ENCODE peak calls at places on chromosomes 1 and 21, in six cellular contexts. One of them, this sample, is unnamed.

GRCh38 chr1:158932171-158932570 is 819 bp downstream of the PYHIN1 start:
- DNase-seq in body of pancreas: no peak
- DNase-seq in heart left ventricle: no peak
- DNase-seq in MM.1S: no peak
- DNase-seq in foreskin fibroblast: no peak
- DNase-seq in fibroblast of pulmonary artery: no peak
- DNase-seq in this sample: no peak

GRCh38 chr1:153592706-153593105 is 20.2 kb downstream of the S100A16 start:
- DNase-seq in body of pancreas: no peak
- DNase-seq in heart left ventricle: no peak
- DNase-seq in MM.1S: no peak
- DNase-seq in foreskin fibroblast: no peak
- DNase-seq in fibroblast of pulmonary artery: no peak
- DNase-seq in this sample: no peak

GRCh38 chr1:30817083-30817450 is 59.5 kb upstream of the LAPTM5 start:
- DNase-seq in body of pancreas: no peak
- DNase-seq in heart left ventricle: no peak
- DNase-seq in MM.1S: no peak
- DNase-seq in foreskin fibroblast: no peak
- DNase-seq in fibroblast of pulmonary artery: no peak
- DNase-seq in this sample: no peak

GRCh38 chr21:44789880-44790279 is 11.7 kb downstream of the UBE2G2 start:
- DNase-seq in body of pancreas: no peak
- DNase-seq in heart left ventricle: no peak
- DNase-seq in MM.1S: no peak
- DNase-seq in foreskin fibroblast: peak; percentile 57
- DNase-seq in fibroblast of pulmonary artery: no peak
- DNase-seq in this sample: no peak

GRCh38 chr1:165284471-165284870 is 72.0 kb downstream of the LMX1A start:
- DNase-seq in body of pancreas: peak; percentile 49
- DNase-seq in heart left ventricle: no peak
- DNase-seq in MM.1S: no peak
- DNase-seq in foreskin fibroblast: no peak
- DNase-seq in fibroblast of pulmonary artery: no peak
- DNase-seq in this sample: peak; percentile 81

GRCh38 chr1:38238294-38238693 is 191.7 kb upstream of the POU3F1 start:
- DNase-seq in body of pancreas: no peak
- DNase-seq in heart left ventricle: no peak
- DNase-seq in MM.1S: no peak
- DNase-seq in foreskin fibroblast: no peak
- DNase-seq in fibroblast of pulmonary artery: no peak
- DNase-seq in this sample: no peak

GRCh38 chr1:200238311-200238710 is 171.5 kb downstream of the ZNF281 start:
- DNase-seq in body of pancreas: no peak
- DNase-seq in heart left ventricle: no peak
- DNase-seq in MM.1S: no peak
- DNase-seq in foreskin fibroblast: peak; percentile 28
- DNase-seq in fibroblast of pulmonary artery: no peak
- DNase-seq in this sample: no peak

GRCh38 chr21:33441489-33442477 is 38.0 kb downstream of the TMEM50B start:
- DNase-seq in body of pancreas: peak; percentile 13
- DNase-seq in heart left ventricle: peak; percentile 70
- DNase-seq in MM.1S: no peak
- DNase-seq in foreskin fibroblast: peak; percentile 68
- DNase-seq in fibroblast of pulmonary artery: peak; percentile 91
- DNase-seq in this sample: no peak

GRCh38 chr1:145846191-145846590 is 761 bp downstream of the NUDT17 start:
- DNase-seq in body of pancreas: peak; percentile 32
- DNase-seq in heart left ventricle: no peak
- DNase-seq in MM.1S: peak; percentile 39
- DNase-seq in foreskin fibroblast: peak; percentile 69
- DNase-seq in fibroblast of pulmonary artery: peak; percentile 43
- DNase-seq in this sample: no peak

GRCh38 chr1:53588053-53588779 is 129.0 kb downstream of the DMRTB1 start:
- DNase-seq in body of pancreas: no peak
- DNase-seq in heart left ventricle: no peak
- DNase-seq in MM.1S: no peak
- DNase-seq in foreskin fibroblast: no peak
- DNase-seq in fibroblast of pulmonary artery: no peak
- DNase-seq in this sample: no peak

GRCh38 chr21:20627594-20627993 is 370.6 kb upstream of the NCAM2 start:
- DNase-seq in body of pancreas: no peak
- DNase-seq in heart left ventricle: no peak
- DNase-seq in MM.1S: no peak
- DNase-seq in foreskin fibroblast: no peak
- DNase-seq in fibroblast of pulmonary artery: no peak
- DNase-seq in this sample: no peak

GRCh38 chr21:45297329-45297728 is 9.6 kb upstream of the POFUT2 start:
- DNase-seq in body of pancreas: no peak
- DNase-seq in heart left ventricle: no peak
- DNase-seq in MM.1S: no peak
- DNase-seq in foreskin fibroblast: no peak
- DNase-seq in fibroblast of pulmonary artery: no peak
- DNase-seq in this sample: no peak

GRCh38 chr21:43869486-43870325 is 4.7 kb downstream of the AGPAT3 start:
- DNase-seq in body of pancreas: peak; percentile 21
- DNase-seq in heart left ventricle: no peak
- DNase-seq in MM.1S: no peak
- DNase-seq in foreskin fibroblast: no peak
- DNase-seq in fibroblast of pulmonary artery: no peak
- DNase-seq in this sample: no peak

GRCh38 chr1:25360596-25361581 is 22.8 kb downstream of the TMEM50A start:
- DNase-seq in body of pancreas: no peak
- DNase-seq in heart left ventricle: no peak
- DNase-seq in MM.1S: no peak
- DNase-seq in foreskin fibroblast: peak; percentile 65
- DNase-seq in fibroblast of pulmonary artery: peak; percentile 47
- DNase-seq in this sample: no peak

GRCh38 chr21:43892984-43893535 is 28.0 kb downstream of the AGPAT3 start:
- DNase-seq in body of pancreas: no peak
- DNase-seq in heart left ventricle: no peak
- DNase-seq in MM.1S: no peak
- DNase-seq in foreskin fibroblast: no peak
- DNase-seq in fibroblast of pulmonary artery: no peak
- DNase-seq in this sample: no peak

DNA sequence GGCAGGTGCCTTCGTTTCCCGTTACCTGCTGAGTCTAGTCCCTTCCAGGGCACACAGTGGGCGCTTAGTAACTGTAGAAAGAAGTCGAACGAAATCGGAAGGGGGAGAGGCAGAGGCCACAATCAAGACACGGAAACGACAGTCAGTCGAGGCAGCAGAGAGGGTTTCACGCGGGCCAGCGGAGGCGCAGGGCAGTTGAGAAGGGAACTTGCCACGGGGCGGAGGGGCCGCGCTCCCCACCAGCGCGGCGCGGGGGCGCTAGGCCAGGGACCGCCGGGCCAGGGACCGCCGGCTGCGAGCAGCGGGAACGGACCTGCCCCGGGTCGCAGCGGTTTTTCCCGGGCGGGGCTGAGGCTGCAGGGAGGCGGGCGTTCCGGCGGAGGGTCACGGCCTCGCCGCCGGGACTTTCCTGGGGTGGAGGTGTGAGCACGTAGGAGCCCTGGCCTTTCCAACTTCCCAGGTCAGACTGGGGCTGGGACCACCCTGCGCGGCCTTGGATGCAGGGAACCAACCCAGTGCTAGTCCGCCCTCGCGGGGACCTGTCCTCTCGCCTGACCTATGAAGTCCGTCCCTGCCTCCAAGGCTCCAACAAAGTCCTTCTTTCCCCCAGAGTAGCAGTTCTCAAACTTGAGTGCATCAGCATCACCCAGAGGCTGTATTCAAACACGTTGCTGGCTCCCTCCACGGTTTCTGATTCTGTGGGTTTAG is 150.1 kb upstream of the FGGY start:
- DNase-seq in body of pancreas: peak; percentile 57
- DNase-seq in heart left ventricle: peak; percentile 73
- DNase-seq in MM.1S: peak; percentile 29
- DNase-seq in foreskin fibroblast: peak; percentile 56
- DNase-seq in fibroblast of pulmonary artery: peak; percentile 45
- DNase-seq in this sample: no peak
- TF ChIP-seq CTCF in body of pancreas: no peak
- TF ChIP-seq CTCF in heart left ventricle: peak; percentile 42
- TF ChIP-seq CTCF in MM.1S: peak; percentile 18
- TF ChIP-seq CTCF in foreskin fibroblast: peak; percentile 6
- TF ChIP-seq CTCF in fibroblast of pulmonary artery: peak; percentile 3
- TF ChIP-seq CTCF in this sample: no peak

GRCh38 chr1:167617100-167617949 is 12.7 kb upstream of the RCSD1 start:
- DNase-seq in body of pancreas: peak; percentile 10
- DNase-seq in heart left ventricle: peak; percentile 56
- DNase-seq in MM.1S: peak; percentile 82
- DNase-seq in foreskin fibroblast: no peak
- DNase-seq in fibroblast of pulmonary artery: peak; percentile 87
- DNase-seq in this sample: no peak
- H3K4me3 ChIP-seq in body of pancreas: no peak overlapping the region
- H3K4me3 ChIP-seq in heart left ventricle: no peak overlapping the region
- H3K4me3 ChIP-seq in MM.1S: peak overlapping the region; percentile 30
- H3K4me3 ChIP-seq in foreskin fibroblast: no peak overlapping the region
- H3K4me3 ChIP-seq in fibroblast of pulmonary artery: peak overlapping the region; percentile 29
- H3K4me3 ChIP-seq in this sample: no peak overlapping the region

DNA sequence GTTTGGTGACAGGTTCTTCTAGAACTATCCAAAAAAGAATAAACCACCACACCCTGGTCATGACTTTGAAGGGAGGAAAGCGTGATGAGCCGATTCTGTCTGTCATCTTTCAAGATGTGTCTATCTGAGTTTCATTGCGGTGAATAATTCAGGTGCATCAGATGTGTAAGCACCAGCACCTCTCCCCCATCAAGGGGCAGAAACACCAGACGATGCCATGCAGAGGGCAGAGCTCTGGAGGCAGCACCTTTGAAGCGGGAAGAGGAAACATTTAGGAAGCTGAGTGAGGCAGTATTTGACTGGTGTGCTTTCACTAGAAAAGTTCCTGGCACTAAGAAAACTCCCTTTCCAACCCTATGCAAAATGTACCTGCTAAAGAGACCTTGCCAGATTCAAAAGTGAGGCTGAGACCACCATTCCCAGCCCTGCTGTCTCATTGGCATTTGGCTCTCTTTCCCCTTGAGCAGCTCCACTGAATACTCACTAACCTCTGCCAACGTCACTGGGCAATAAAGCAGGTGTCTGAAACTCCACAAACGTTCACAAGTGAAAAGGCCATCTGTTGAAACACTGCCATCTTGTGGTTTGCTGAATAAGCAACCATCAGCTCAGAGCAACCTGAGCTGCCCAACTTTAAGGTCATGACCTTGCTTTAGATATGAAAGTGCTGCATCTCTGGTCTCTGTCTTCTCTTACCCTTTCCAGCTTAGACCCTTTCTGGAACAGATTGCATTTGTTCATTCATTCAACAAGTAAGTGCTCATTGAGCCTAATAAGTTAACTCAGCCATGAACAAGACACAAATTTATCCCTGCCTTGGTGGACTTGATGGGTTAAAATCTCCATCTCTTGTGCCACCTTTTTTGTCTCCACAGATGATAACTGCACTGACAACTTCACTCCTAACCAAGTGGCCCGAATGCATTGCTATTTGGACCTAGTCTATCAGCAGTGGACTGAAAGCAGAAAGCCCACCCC is 228.6 kb downstream of the PAPPA2 start:
- DNase-seq in body of pancreas: peak; percentile 72
- DNase-seq in heart left ventricle: peak; percentile 50
- DNase-seq in MM.1S: peak; percentile 97
- DNase-seq in foreskin fibroblast: peak; percentile 78
- DNase-seq in fibroblast of pulmonary artery: peak; percentile 49
- DNase-seq in this sample: peak; percentile 81
- TF ChIP-seq CTCF in body of pancreas: peak; percentile 87
- TF ChIP-seq CTCF in heart left ventricle: peak; percentile 78
- TF ChIP-seq CTCF in MM.1S: peak; percentile 90
- TF ChIP-seq CTCF in foreskin fibroblast: peak; percentile 76
- TF ChIP-seq CTCF in fibroblast of pulmonary artery: peak; percentile 73
- TF ChIP-seq CTCF in this sample: peak; percentile 93

GRCh38 chr1:180157108-180157507 is 2.4 kb downstream of the QSOX1 start:
- DNase-seq in body of pancreas: no peak
- DNase-seq in heart left ventricle: no peak
- DNase-seq in MM.1S: no peak
- DNase-seq in foreskin fibroblast: peak; percentile 73
- DNase-seq in fibroblast of pulmonary artery: peak; percentile 38
- DNase-seq in this sample: no peak
- H3K4me3 ChIP-seq in body of pancreas: no peak overlapping the region
- H3K4me3 ChIP-seq in heart left ventricle: no peak overlapping the region
- H3K4me3 ChIP-seq in MM.1S: no peak overlapping the region
- H3K4me3 ChIP-seq in foreskin fibroblast: peak overlapping the region; percentile 91
- H3K4me3 ChIP-seq in fibroblast of pulmonary artery: peak overlapping the region; percentile 88
- H3K4me3 ChIP-seq in this sample: no peak overlapping the region

GRCh38 chr1:26861889-26862371 is 1.0 kb upstream of the SFN start:
- DNase-seq in body of pancreas: no peak
- DNase-seq in heart left ventricle: no peak
- DNase-seq in MM.1S: no peak
- DNase-seq in foreskin fibroblast: no peak
- DNase-seq in fibroblast of pulmonary artery: no peak
- DNase-seq in this sample: no peak

GRCh38 chr1:26861286-26861701 is 1.7 kb upstream of the SFN start:
- DNase-seq in body of pancreas: no peak
- DNase-seq in heart left ventricle: no peak
- DNase-seq in MM.1S: no peak
- DNase-seq in foreskin fibroblast: peak; percentile 66
- DNase-seq in fibroblast of pulmonary artery: peak; percentile 29
- DNase-seq in this sample: no peak

GRCh38 chr1:26862781-26863676 is at the start of gene SFN:
- DNase-seq in body of pancreas: peak; percentile 46
- DNase-seq in heart left ventricle: no peak
- DNase-seq in MM.1S: peak; percentile 77
- DNase-seq in foreskin fibroblast: no peak
- DNase-seq in fibroblast of pulmonary artery: no peak
- DNase-seq in this sample: no peak

GRCh38 chr1:26863677-26864060 is 720 bp downstream of the SFN start:
- DNase-seq in body of pancreas: no peak
- DNase-seq in heart left ventricle: no peak
- DNase-seq in MM.1S: no peak
- DNase-seq in foreskin fibroblast: no peak
- DNase-seq in fibroblast of pulmonary artery: no peak
- DNase-seq in this sample: no peak

DNA sequence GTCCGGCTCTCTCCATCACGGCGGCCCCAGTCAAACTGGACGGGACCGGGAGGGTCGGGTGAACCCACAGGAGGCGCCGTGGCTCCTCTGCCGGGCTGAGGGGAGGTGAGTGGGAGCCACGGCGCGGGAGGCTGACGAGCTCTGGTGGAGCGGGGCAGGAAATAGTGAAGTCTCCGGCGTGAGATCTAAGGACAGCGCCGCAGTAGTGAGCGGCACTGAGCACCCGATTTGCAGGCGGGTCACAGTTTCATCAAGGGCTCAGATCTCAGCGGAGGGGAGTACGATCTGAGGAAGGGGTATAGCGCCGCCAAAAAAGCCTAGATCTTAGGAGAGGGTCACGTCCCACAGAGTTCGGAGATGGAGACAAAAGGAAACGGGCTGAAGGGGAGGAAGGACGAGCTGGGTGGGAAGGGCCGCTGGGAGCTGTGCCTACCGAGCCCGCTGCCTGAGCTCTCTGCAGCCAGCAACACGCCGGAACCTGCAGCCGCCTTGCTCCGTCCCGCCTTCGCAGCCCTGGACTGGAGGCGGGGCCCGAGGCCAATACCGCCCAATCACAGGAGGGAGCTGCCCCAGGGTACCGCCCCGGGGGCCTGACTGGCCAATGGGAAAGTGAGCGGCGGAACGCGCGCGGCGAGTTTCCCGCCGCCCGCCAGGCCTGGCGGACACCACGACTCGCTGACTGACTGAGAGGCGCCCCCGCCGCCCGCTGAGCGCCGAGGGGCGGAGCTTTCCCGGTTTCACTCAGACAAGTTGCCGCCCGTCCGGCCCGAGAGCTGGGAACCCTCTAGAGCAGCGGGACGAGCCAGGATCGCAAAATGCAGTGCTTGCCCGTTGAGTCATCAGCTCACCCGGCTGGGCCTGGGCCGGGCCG is 1.9 kb downstream of the SFN start:
- DNase-seq in body of pancreas: peak; percentile 98
- DNase-seq in heart left ventricle: peak; percentile 96
- DNase-seq in MM.1S: peak; percentile 97
- DNase-seq in foreskin fibroblast: peak; percentile 100
- DNase-seq in fibroblast of pulmonary artery: peak; percentile 97
- DNase-seq in this sample: peak; percentile 90
- TF ChIP-seq CTCF in body of pancreas: no peak
- TF ChIP-seq CTCF in heart left ventricle: no peak
- TF ChIP-seq CTCF in MM.1S: peak; percentile 7
- TF ChIP-seq CTCF in foreskin fibroblast: no peak
- TF ChIP-seq CTCF in fibroblast of pulmonary artery: no peak
- TF ChIP-seq CTCF in this sample: no peak